ENCODE peak calls at places on chromosomes 2 and 18, in eight cellular contexts. B is right lobe of liver; Z is endodermal cell; P is CD4-positive, alpha-beta memory T cell; G is lung; R is CD4-positive, CD25-positive, alpha-beta regulatory T cell; T is thoracic aorta; D is heart left ventricle. S is an unnamed sample. For H3K9me3, the result is how much of the 10 kb centered on the place peaks cover.

GRCh38 chr2:11368059-11368572 is 23.7 kb upstream of the ROCK2 start:
- DNase-seq in Z (no peak), G (no peak), P (no peak), B (peak), D (no peak), R (no peak), T (no peak), S (no peak)

GRCh38 chr2:89000235-89000634 is 308.8 kb downstream of the RPIA start:
- DNase-seq in Z (no peak), R (no peak), T (no peak), G (no peak), P (no peak), D (no peak), B (no peak), S (no peak)

GRCh38 chr2:144554811-144555210 is 34.9 kb upstream of the ZEB2 start:
- DNase-seq in R (no peak), D (no peak), G (no peak), P (no peak), T (no peak), Z (no peak), B (no peak), S (no peak)

GRCh38 chr2:201956361-201956760 is 77.3 kb upstream of the FZD7 start:
- DNase-seq in B (no peak), P (no peak), T (no peak), G (no peak), D (no peak), Z (no peak), R (no peak), S (no peak)

GRCh38 chr2:204264746-204265145 is 280.5 kb upstream of the PARD3B start:
- DNase-seq in B (no peak), D (no peak), G (no peak), R (no peak), Z (no peak), T (no peak), P (no peak), S (no peak)

GRCh38 chr18:42275138-42275535 is 320.1 kb downstream of the PIK3C3 start:
- DNase-seq in B (no peak), P (no peak), Z (no peak), D (no peak), T (no peak), G (no peak), R (no peak), S (no peak)

GRCh38 chr18:50853863-50854271 is 25.1 kb upstream of the ME2 start:
- DNase-seq in R (no peak), P (no peak), Z (no peak), D (no peak), B (peak), G (no peak), T (no peak), S (peak)

GRCh38 chr18:44804033-44804432 is 123.3 kb downstream of the SETBP1 start:
- DNase-seq in Z (no peak), D (no peak), T (no peak), R (no peak), B (no peak), G (no peak), P (no peak), S (no peak)

GRCh38 chr2:59490192-59490591 is 1063.3 kb downstream of the BCL11A start:
- DNase-seq in P (no peak), B (no peak), D (no peak), Z (no peak), R (no peak), G (no peak), T (no peak), S (no peak)

GRCh38 chr2:51994123-51994788 is 962.3 kb upstream of the NRXN1 start:
- DNase-seq in B (no peak), G (no peak), D (no peak), Z (no peak), P (no peak), T (no peak), R (no peak), S (no peak)

GRCh38 chr18:6370410-6370809 is 44.3 kb downstream of the L3MBTL4 start:
- DNase-seq in P (no peak), Z (no peak), B (peak), D (no peak), T (no peak), R (no peak), G (no peak), S (no peak)

GRCh38 chr2:63486861-63487290 is 101.4 kb downstream of the WDPCP start:
- DNase-seq in Z (no peak), R (no peak), B (no peak), G (no peak), P (no peak), T (no peak), D (no peak), S (peak)

GRCh38 chr2:175432793-175433192 is 251.3 kb upstream of the ATP5MC3 start:
- DNase-seq in T (no peak), R (no peak), G (no peak), B (no peak), D (no peak), P (no peak), Z (no peak), S (no peak)

GRCh38 chr2:229090231-229090630 is 180.9 kb downstream of the PID1 start:
- DNase-seq in R (no peak), G (no peak), P (no peak), Z (no peak), D (no peak), T (no peak), B (peak), S (peak)

GRCh38 chr18:2699001-2699400 is 43.5 kb downstream of the SMCHD1 start:
- DNase-seq in T (no peak), B (no peak), G (no peak), R (no peak), D (no peak), Z (no peak), P (no peak), S (no peak)

GRCh38 chr2:97858442-97858841 is 137.3 kb downstream of the TMEM131 start:
- DNase-seq in D (no peak), R (no peak), P (no peak), G (no peak), B (no peak), Z (peak), T (no peak), S (no peak)

GRCh38 chr2:227472265-227473018 is 486 bp downstream of the AGFG1 start:
- DNase-seq in T (no peak), B (peak), G (peak), D (peak), R (peak), P (peak), Z (peak), S (peak)

GRCh38 chr2:175855794-175856453 is 146.1 kb downstream of the LNPK start:
- DNase-seq in B (no peak), D (no peak), R (no peak), G (no peak), T (peak), P (no peak), Z (no peak), S (no peak)

GRCh38 chr2:193836424-193836823 is 1641.7 kb upstream of the TMEFF2 start:
- DNase-seq in G (no peak), R (no peak), Z (no peak), T (no peak), B (no peak), P (no peak), D (no peak), S (no peak)

GRCh38 chr2:20490300-20491181 is 43.7 kb downstream of the RHOB start:
- DNase-seq in R (no peak), T (peak), P (no peak), B (no peak), Z (no peak), G (peak), D (no peak), S (no peak)

GRCh38 chr18:26574958-26575864 is 26.9 kb upstream of the KCTD1 start:
- DNase-seq in P (no peak), T (no peak), D (peak), R (no peak), G (peak), B (peak), Z (peak), S (peak)

GRCh38 chr18:69557246-69557781 is 156.6 kb downstream of the DOK6 start:
- DNase-seq in Z (peak), G (no peak), T (no peak), D (no peak), B (no peak), P (no peak), R (no peak), S (no peak)

GRCh38 chr18:43116699-43117294 is 1.3 kb upstream of the RIT2 start:
- DNase-seq in B (no peak), D (no peak), T (no peak), P (no peak), G (no peak), R (no peak), Z (no peak), S (no peak)

GRCh38 chr2:64482765-64483504 is 29.0 kb downstream of the LGALSL start:
- DNase-seq in Z (peak), G (no peak), D (no peak), T (no peak), B (no peak), P (no peak), R (no peak), S (peak)

GRCh38 chr18:22465859-22466602 is 48.3 kb upstream of the CTAGE1 start:
- DNase-seq in D (no peak), T (peak), Z (no peak), R (no peak), B (no peak), G (peak), P (no peak), S (peak)

GRCh38 chr2:124983595-124983994 is 958.5 kb downstream of the CNTNAP5 start:
- DNase-seq in T (no peak), Z (no peak), R (no peak), G (no peak), B (no peak), D (no peak), P (no peak), S (no peak)

GRCh38 chr2:166180951-166181812 is 53.4 kb upstream of the SCN1A start:
- DNase-seq in Z (peak), P (no peak), B (peak), D (peak), T (no peak), R (peak), G (peak), S (peak)

GRCh38 chr18:3869848-3870247 is 419.9 kb downstream of the TGIF1 start:
- DNase-seq in Z (no peak), P (no peak), R (peak), D (no peak), G (no peak), T (no peak), B (no peak), S (peak)

GRCh38 chr2:161234627-161235026 is 73.6 kb upstream of the PSMD14 start:
- DNase-seq in D (no peak), R (no peak), P (no peak), B (no peak), G (no peak), Z (no peak), T (no peak), S (no peak)

GRCh38 chr18:67139899-67140298 is 376.6 kb downstream of the DSEL start:
- DNase-seq in T (no peak), D (no peak), R (no peak), Z (no peak), B (no peak), G (no peak), P (no peak), S (no peak)

GRCh38 chr2:232999354-232999753 is 13.7 kb downstream of the NGEF start:
- DNase-seq in T (no peak), P (no peak), Z (peak), R (no peak), B (no peak), G (no peak), D (no peak), S (no peak)

GRCh38 chr2:141068053-141068682 is 1062.6 kb downstream of the LRP1B start:
- DNase-seq in G (no peak), D (no peak), R (no peak), P (no peak), T (no peak), Z (peak), B (no peak), S (no peak)

GRCh38 chr2:144481666-144482065 is 38.3 kb downstream of the ZEB2 start:
- DNase-seq in Z (no peak), P (no peak), D (no peak), T (no peak), R (no peak), B (no peak), G (no peak), S (no peak)

GRCh38 chr2:105644174-105644980 is 100.3 kb upstream of the NCK2 start:
- DNase-seq in P (no peak), B (peak), D (no peak), R (no peak), Z (no peak), T (no peak), G (no peak), S (no peak)
- H3K4me3 ChIP-seq in P (no peak), B (no peak), D (no peak), R (no peak), Z (no peak), T (peak), G (no peak), S (no peak)

GRCh38 chr2:3290655-3291054 is 87.0 kb downstream of the EIPR1 start:
- DNase-seq in T (no peak), Z (no peak), R (no peak), B (no peak), G (no peak), D (no peak), P (no peak), S (no peak)

GRCh38 chr2:3291113-3291512 is 86.5 kb downstream of the EIPR1 start:
- DNase-seq in D (no peak), P (no peak), G (no peak), R (no peak), B (no peak), Z (peak), T (no peak), S (no peak)

GRCh38 chr2:3292416-3292815 is 85.2 kb downstream of the EIPR1 start:
- DNase-seq in G (no peak), P (no peak), B (no peak), R (no peak), Z (no peak), T (no peak), D (no peak), S (no peak)

GRCh38 chr2:3293221-3293620 is 84.4 kb downstream of the EIPR1 start:
- DNase-seq in Z (no peak), T (no peak), R (no peak), B (no peak), P (no peak), G (no peak), D (peak), S (no peak)

DNA sequence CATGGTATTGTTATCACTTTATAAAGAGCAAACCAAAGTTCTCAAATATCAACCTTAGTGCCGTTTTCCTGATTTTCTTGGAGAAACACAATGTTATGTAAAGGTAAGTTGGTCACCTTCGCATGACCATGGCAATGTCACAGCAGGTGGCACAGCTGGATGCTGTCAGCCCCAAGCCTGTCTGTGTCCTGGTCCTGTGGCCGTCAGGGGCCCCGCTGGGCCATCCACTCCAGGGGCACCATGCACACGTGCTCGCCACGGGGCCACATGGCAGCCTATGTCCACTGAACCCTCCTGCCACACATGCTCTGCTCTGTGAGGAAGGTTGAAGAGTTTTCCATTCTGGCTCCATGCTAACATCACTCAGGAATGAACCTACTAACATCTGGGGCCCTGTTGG is 85.9 kb downstream of the EIPR1 start:
- DNase-seq in R (no peak), P (no peak), B (no peak), Z (no peak), G (no peak), D (no peak), T (no peak), S (no peak)
- H3K9me3 ChIP-seq in R (under half), P (under half), B (under half), Z (under half), G (under half), D (under half), T (under half), S (under half)

DNA sequence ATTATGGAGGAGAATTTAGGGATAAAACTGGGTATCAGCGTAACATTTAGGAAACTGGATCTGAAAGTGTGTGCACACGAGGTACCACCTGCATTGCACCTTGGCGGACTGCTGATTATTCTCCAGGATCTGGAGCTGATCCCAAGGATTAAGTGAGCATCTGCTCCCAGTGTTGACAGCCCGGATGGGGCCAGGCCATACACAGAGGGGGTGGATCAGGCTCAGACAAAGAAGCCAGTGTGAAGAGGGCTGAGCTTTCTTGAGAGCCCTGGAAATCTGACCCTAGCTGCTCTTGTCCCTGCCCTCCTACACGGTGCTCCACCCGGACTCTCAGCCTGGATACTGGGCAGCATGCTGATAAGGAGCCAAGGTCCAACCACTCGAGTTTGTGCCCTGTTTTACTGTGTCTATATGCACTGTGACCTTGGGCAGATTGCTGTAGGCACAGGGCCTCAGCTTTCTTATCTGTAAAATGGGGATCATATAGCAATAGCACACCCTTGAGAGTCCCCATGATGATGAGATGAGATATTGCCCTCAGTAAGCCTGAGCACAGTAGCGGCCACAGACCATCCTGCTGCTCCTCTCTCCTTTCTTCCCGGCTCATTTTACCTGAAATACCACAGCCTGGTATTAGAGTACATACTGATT is 396.8 kb upstream of the CELF4 start:
- DNase-seq in P (no peak), D (no peak), T (no peak), B (no peak), G (no peak), Z (no peak), R (no peak), S (no peak)
- H3K4me3 ChIP-seq in P (no peak), D (no peak), T (no peak), B (no peak), G (no peak), Z (no peak), R (no peak), S (no peak)

DNA sequence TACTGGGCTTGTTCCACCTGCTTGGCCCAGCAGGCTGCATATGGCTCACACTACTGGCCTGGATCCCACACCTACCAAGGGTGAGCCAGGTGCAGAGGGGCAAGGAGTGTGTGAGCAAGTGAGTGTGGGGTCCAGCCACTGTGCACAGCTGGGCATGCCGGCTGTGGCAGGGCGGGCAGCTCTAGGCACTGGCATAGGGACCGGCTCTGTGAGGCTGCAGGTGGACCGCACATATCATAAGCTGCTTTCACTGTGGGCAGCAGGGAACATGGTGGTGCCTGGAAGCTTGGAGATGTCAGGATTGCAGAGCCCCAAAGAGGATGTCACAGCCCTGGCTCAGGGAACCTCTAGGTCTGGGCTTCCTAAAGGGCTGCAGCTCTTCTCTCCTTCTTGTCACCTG is 154.3 kb downstream of the THSD7B start:
- DNase-seq in R (no peak), B (no peak), D (no peak), P (no peak), T (no peak), Z (no peak), G (no peak), S (no peak)
- H3K9me3 ChIP-seq in R (under half), B (under half), D (under half), P (under half), T (under half), Z (half or more), G (under half), S (under half)

GRCh38 chr2:234679766-234680687 is 183.1 kb upstream of the ARL4C start:
- DNase-seq in Z (peak), P (no peak), D (peak), G (peak), B (peak), T (peak), R (no peak), S (no peak)
- H3K4me3 ChIP-seq in Z (no peak), P (no peak), D (no peak), G (no peak), B (no peak), T (peak), R (no peak), S (no peak)

DNA sequence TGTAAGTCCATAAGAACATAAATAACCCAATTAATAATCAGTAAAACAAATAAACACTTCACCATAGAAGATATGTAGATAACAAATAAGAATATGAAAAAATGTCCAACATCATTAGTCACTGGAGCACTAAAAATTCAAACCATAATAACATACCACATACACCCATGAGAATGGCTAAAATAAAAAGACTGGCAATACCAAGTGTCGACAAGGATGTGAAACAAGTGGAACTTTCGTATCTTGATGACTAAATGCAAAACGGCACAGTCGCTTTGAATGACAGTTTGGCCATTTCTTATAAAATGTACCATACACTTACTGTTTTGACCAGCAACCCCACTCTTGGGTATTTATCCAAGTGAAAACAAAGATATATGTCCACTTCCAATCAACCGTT is 26.8 kb downstream of the ANKMY1 start:
- DNase-seq in G (no peak), Z (no peak), D (no peak), B (no peak), P (no peak), R (no peak), T (no peak), S (no peak)
- H3K9me3 ChIP-seq in G (under half), Z (under half), D (under half), B (under half), P (under half), R (under half), T (under half), S (under half)

DNA sequence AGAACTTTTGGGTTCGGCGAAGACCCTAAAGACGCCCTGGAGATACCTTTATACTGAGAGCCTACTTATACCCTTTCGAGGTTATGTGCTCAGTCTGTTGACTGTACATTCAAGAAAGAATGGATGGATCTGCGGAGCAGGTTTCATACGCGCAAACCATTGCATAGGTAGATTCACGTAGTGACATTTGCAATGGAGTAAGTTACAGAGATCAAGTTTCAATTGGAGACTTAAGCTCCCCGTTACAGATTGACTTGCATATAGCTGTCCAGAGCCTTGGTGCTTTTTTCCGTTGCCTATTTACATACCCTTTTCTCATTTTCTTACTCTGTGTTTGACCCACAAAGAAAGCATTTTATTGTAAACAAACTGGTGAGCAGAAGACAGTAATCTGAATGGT is 923 bp downstream of the PSMD1 start:
- DNase-seq in P (no peak), T (no peak), B (no peak), Z (no peak), D (no peak), R (peak), G (no peak), S (no peak)
- H3K4me3 ChIP-seq in P (peak), T (peak), B (peak), Z (peak), D (peak), R (peak), G (peak), S (peak)

DNA sequence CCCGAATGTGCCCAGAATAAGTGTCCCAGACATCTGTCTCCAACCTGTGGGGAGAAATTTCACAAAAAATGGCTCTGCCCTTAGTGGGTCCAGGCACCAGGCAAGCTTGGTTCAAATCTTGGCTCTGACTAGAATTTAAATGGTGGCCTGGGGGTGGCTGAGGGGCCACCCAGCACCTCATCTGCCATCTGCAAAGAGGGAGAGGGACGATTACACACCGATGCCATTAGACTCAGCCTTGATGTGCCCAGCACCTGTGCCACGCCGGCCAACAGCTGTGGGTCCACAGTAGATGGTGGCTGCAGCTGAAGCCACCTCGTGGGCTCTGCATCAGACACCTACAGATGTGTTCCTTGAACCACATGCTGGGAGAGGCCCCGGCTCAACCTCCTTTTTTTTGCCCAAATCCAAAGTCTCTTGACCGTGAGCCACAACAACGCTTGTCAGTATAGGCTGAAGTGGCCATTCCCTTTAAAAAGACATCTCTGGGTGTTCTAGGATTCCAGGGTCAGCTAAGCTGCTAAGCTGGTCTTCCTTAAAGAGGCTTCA is 222.0 kb upstream of the RAB6C start:
- DNase-seq in T (no peak), Z (no peak), G (no peak), P (no peak), D (no peak), R (no peak), B (no peak), S (no peak)
- H3K9me3 ChIP-seq in T (under half), Z (under half), G (under half), P (under half), D (under half), R (under half), B (under half), S (under half)